ENCODE peak calls at places on chromosomes 6 and 20, in six cellular contexts. D is neural crest cell, M is endothelial cell, W is GM20000, R is B cell, Q is SJCRH30. Z is an unnamed sample.

GRCh38 chr6:36746251-36746650 is 48.6 kb downstream of the RAB44 start:
- DNase-seq in D (no peak), M (no peak), W (no peak), R (no peak), Q (no peak), Z (no peak)

GRCh38 chr6:119078449-119079287 is at the start of gene FAM184A:
- DNase-seq in D (peak), M (peak), W (peak), R (peak), Q (peak), Z (peak)

GRCh38 chr6:1279065-1279464 is 32.8 kb upstream of the FOXQ1 start:
- DNase-seq in D (no peak), M (no peak), W (no peak), R (no peak), Q (no peak), Z (no peak)

GRCh38 chr6:42819803-42820508 is 38.1 kb downstream of the BICRAL start:
- DNase-seq in D (no peak), M (no peak), W (no peak), R (peak), Q (peak), Z (no peak)

GRCh38 chr6:166825553-166826145 is 130.7 kb downstream of the RNASET2 start:
- DNase-seq in D (no peak), M (no peak), W (no peak), R (no peak), Q (no peak), Z (no peak)

GRCh38 chr6:166736606-166737005 is 109.6 kb upstream of the RPS6KA2 start:
- DNase-seq in D (no peak), M (no peak), W (no peak), R (no peak), Q (no peak), Z (peak)

GRCh38 chr6:90190752-90191393 is 105.8 kb downstream of the BACH2 start:
- DNase-seq in D (no peak), M (no peak), W (no peak), R (peak), Q (no peak), Z (no peak)

GRCh38 chr6:168348186-168348585 is 28.6 kb upstream of the DACT2 start:
- DNase-seq in D (no peak), M (no peak), W (no peak), R (no peak), Q (no peak), Z (no peak)

GRCh38 chr6:129680633-129681032 is 29.3 kb downstream of the ARHGAP18 start:
- DNase-seq in D (no peak), M (no peak), W (no peak), R (no peak), Q (no peak), Z (no peak)

GRCh38 chr20:45441746-45442145 is 25.8 kb downstream of the PIGT start:
- DNase-seq in D (no peak), M (no peak), W (no peak), R (no peak), Q (no peak), Z (no peak)

GRCh38 chr6:3247255-3248146 is 11.2 kb upstream of the PSMG4 start:
- DNase-seq in D (peak), M (no peak), W (no peak), R (no peak), Q (peak), Z (peak)

GRCh38 chr6:100343678-100344077 is 121.0 kb downstream of the SIM1 start:
- DNase-seq in D (no peak), M (no peak), W (no peak), R (no peak), Q (peak), Z (no peak)

GRCh38 chr6:79048611-79049010 is 29.4 kb downstream of the PHIP start:
- DNase-seq in D (peak), M (peak), W (no peak), R (peak), Q (peak), Z (no peak)

GRCh38 chr6:122394016-122394415 is 5.4 kb upstream of the HSF2 start:
- DNase-seq in D (no peak), M (no peak), W (no peak), R (no peak), Q (no peak), Z (no peak)

GRCh38 chr6:144662812-144663211 is 377.7 kb downstream of the UTRN start:
- DNase-seq in D (no peak), M (no peak), W (no peak), R (no peak), Q (no peak), Z (no peak)

Z was measured in ecto neural progenitor cell.